ENCODE peak calls at places on chromosomes 6 and 20, in six cellular contexts. F is MM.1S, J is thyroid gland, I is endothelial cell, S is nephron progenitor cell, C is tibial nerve. K is an unnamed sample.

GRCh38 chr6:24257282-24257681 is 100.6 kb downstream of the DCDC2 start:
- DNase-seq in F (peak), J (peak), I (no peak), S (no peak), C (no peak), K (no peak)

GRCh38 chr6:75481394-75481793 is 12.2 kb downstream of the FILIP1 start:
- DNase-seq in F (no peak), J (no peak), I (no peak), S (no peak), C (no peak), K (no peak)

GRCh38 chr6:30150671-30151395 is 10.2 kb downstream of the TRIM10 start:
- DNase-seq in F (no peak), J (no peak), I (no peak), S (no peak), C (no peak), K (no peak)

GRCh38 chr20:23358923-23359572 is 2.9 kb upstream of the GZF1 start:
- DNase-seq in F (no peak), J (no peak), I (no peak), S (no peak), C (no peak), K (no peak)

GRCh38 chr20:62141397-62142251 is 1.6 kb downstream of the PSMA7 start:
- DNase-seq in F (peak), J (no peak), I (no peak), S (no peak), C (no peak), K (no peak)

GRCh38 chr6:30964075-30964474 is 19.4 kb upstream of the MUC21 start:
- DNase-seq in F (no peak), J (no peak), I (no peak), S (no peak), C (no peak), K (no peak)

GRCh38 chr6:41453232-41453631 is 92.9 kb upstream of the FOXP4 start:
- DNase-seq in F (no peak), J (no peak), I (no peak), S (no peak), C (no peak), K (no peak)

GRCh38 chr6:31345026-31345730 is 11.8 kb downstream of the HLA-B start:
- DNase-seq in F (no peak), J (no peak), I (no peak), S (no peak), C (no peak), K (no peak)

GRCh38 chr6:129733290-129733689 is 23.3 kb upstream of the ARHGAP18 start:
- DNase-seq in F (peak), J (no peak), I (no peak), S (no peak), C (no peak), K (no peak)

GRCh38 chr6:127690092-127690491 is 113.1 kb downstream of the C6orf58 start:
- DNase-seq in F (no peak), J (no peak), I (no peak), S (no peak), C (no peak), K (no peak)

GRCh38 chr20:38229376-38230252 is 30.9 kb downstream of the KIAA1755 start:
- DNase-seq in F (no peak), J (no peak), I (peak), S (peak), C (no peak), K (peak)

GRCh38 chr6:170053966-170054661 is 236.8 kb downstream of the DLL1 start:
- DNase-seq in F (no peak), J (no peak), I (no peak), S (no peak), C (no peak), K (no peak)

GRCh38 chr6:30006170-30007131 is 54.6 kb upstream of the POLR1H start:
- DNase-seq in F (no peak), J (peak), I (peak), S (peak), C (peak), K (peak)

GRCh38 chr20:10352934-10353866 is 80.8 kb downstream of the MKKS start:
- DNase-seq in F (no peak), J (no peak), I (no peak), S (no peak), C (no peak), K (no peak)

GRCh38 chr6:14540859-14541540 is 423.4 kb downstream of the CD83 start:
- DNase-seq in F (no peak), J (no peak), I (no peak), S (no peak), C (no peak), K (no peak)

GRCh38 chr20:39775110-39775509 is 813.0 kb downstream of the DHX35 start:
- DNase-seq in F (no peak), J (peak), I (no peak), S (no peak), C (peak), K (no peak)

GRCh38 chr6:165184192-165184979 is 125.0 kb downstream of the C6orf118 start:
- DNase-seq in F (no peak), J (no peak), I (no peak), S (no peak), C (peak), K (no peak)

GRCh38 chr20:51345601-51346101 is 196.9 kb downstream of the NFATC2 start:
- DNase-seq in F (no peak), J (no peak), I (no peak), S (no peak), C (peak), K (no peak)

GRCh38 chr6:71967436-71967835 is 81.1 kb downstream of the RIMS1 start:
- DNase-seq in F (no peak), J (no peak), I (no peak), S (no peak), C (no peak), K (no peak)

GRCh38 chr6:25147191-25147590 is 132.0 kb upstream of the CARMIL1 start:
- DNase-seq in F (peak), J (no peak), I (no peak), S (no peak), C (no peak), K (peak)

GRCh38 chr20:3092611-3093379 is 8.3 kb upstream of the AVP start:
- DNase-seq in F (no peak), J (no peak), I (no peak), S (peak), C (no peak), K (peak)

GRCh38 chr20:47400685-47401084 is 44.2 kb upstream of the ZMYND8 start:
- DNase-seq in F (no peak), J (no peak), I (no peak), S (no peak), C (no peak), K (no peak)

GRCh38 chr6:89281779-89282246 is 33.3 kb downstream of the GABRR2 start:
- DNase-seq in F (no peak), J (peak), I (peak), S (peak), C (no peak), K (peak)

GRCh38 chr6:162306616-162307015 is 420.9 kb downstream of the PRKN start:
- DNase-seq in F (no peak), J (peak), I (no peak), S (no peak), C (no peak), K (no peak)

GRCh38 chr20:25040438-25040831 is 17.5 kb downstream of the ACSS1 start:
- DNase-seq in F (no peak), J (peak), I (no peak), S (no peak), C (peak), K (no peak)

GRCh38 chr6:133817460-133818047 is 71.4 kb upstream of the TCF21 start:
- DNase-seq in F (peak), J (no peak), I (peak), S (peak), C (no peak), K (peak)

GRCh38 chr6:52937908-52938307 is 28.4 kb upstream of the GSTA3 start:
- DNase-seq in F (no peak), J (peak), I (no peak), S (no peak), C (no peak), K (no peak)

GRCh38 chr20:38199506-38200390 is 34.7 kb upstream of the TGM2 start:
- DNase-seq in F (no peak), J (no peak), I (no peak), S (no peak), C (no peak), K (no peak)

GRCh38 chr6:15429146-15430110 is 183.6 kb downstream of the JARID2 start:
- DNase-seq in F (no peak), J (no peak), I (no peak), S (no peak), C (no peak), K (no peak)

GRCh38 chr6:43770417-43771209 is 602 bp downstream of the VEGFA start:
- DNase-seq in F (peak), J (peak), I (peak), S (peak), C (peak), K (peak)

GRCh38 chr20:5595744-5596143 is 154.5 kb upstream of the SHLD1 start:
- DNase-seq in F (no peak), J (no peak), I (no peak), S (no peak), C (no peak), K (no peak)

GRCh38 chr6:6317825-6318733 is 2.4 kb downstream of the F13A1 start:
- DNase-seq in F (no peak), J (no peak), I (no peak), S (no peak), C (no peak), K (no peak)

GRCh38 chr6:149140910-149141290 is 176.6 kb upstream of the TAB2 start:
- DNase-seq in F (no peak), J (no peak), I (no peak), S (no peak), C (no peak), K (peak)

GRCh38 chr20:23023621-23024187 is 11.4 kb upstream of the SSTR4 start:
- DNase-seq in F (no peak), J (no peak), I (no peak), S (no peak), C (no peak), K (no peak)

GRCh38 chr6:120056085-120056484 is 706.5 kb upstream of the MAN1A1 start:
- DNase-seq in F (no peak), J (no peak), I (no peak), S (no peak), C (no peak), K (peak)
- TF ChIP-seq CTCF in F (peak), J (no peak), I (peak), S (peak), C (no peak), K (peak)

DNA sequence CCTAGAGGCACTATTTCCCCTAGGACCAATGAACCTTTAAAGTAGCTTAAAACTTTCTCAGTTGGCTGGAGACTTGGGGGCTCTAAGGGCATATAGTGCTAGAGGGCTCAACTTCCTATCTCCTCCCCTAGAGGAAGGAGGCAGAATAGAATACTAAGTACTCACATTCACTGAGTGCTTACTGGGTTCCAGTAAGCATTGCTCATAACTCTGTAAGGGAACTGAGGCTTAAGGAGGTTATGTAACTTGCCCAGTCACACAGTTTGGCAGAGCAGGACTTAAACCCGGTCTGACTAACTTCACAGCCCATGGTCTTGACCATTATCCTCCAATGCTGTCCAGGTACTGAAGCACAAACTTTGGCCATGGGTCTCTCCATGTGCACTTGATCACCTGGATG is 12.5 kb downstream of the SESN1 start:
- DNase-seq in F (no peak), J (no peak), I (no peak), S (no peak), C (no peak), K (no peak)
- TF ChIP-seq CTCF in F (no peak), J (no peak), I (no peak), S (no peak), C (no peak), K (no peak)

GRCh38 chr6:113376847-113377165 is 480.3 kb upstream of the MARCKS start:
- DNase-seq in F (no peak), J (no peak), I (no peak), S (no peak), C (no peak), K (no peak)
- TF ChIP-seq CTCF in F (no peak), J (no peak), I (no peak), S (no peak), C (no peak), K (no peak)

DNA sequence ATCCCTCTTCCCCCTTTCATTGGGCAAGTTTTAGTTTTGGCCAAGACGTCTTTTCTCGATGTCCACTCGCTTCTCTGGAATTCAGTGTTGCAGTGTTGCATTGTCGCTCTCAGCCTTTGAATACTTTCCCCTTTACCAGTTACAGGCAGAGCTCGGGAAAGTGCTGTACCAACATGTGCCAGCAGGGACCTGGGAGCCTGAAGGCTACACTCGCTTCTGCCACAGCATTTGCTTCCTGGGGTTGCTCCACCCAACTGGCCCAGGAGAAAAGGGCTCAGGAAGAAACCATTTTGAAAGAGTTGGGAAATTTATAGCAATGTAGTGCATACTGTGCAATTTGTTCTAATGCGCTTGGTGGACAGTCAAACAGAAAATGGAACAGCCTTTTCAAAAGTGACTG is 78.6 kb downstream of the LINC00237 start:
- DNase-seq in F (no peak), J (no peak), I (peak), S (peak), C (no peak), K (no peak)
- TF ChIP-seq CTCF in F (no peak), J (no peak), I (peak), S (peak), C (no peak), K (no peak)

GRCh38 chr20:19588731-19589130 is 169.3 kb upstream of the RIN2 start:
- DNase-seq in F (peak), J (no peak), I (no peak), S (no peak), C (no peak), K (no peak)
- TF ChIP-seq CTCF in F (peak), J (no peak), I (no peak), S (no peak), C (no peak), K (no peak)

DNA sequence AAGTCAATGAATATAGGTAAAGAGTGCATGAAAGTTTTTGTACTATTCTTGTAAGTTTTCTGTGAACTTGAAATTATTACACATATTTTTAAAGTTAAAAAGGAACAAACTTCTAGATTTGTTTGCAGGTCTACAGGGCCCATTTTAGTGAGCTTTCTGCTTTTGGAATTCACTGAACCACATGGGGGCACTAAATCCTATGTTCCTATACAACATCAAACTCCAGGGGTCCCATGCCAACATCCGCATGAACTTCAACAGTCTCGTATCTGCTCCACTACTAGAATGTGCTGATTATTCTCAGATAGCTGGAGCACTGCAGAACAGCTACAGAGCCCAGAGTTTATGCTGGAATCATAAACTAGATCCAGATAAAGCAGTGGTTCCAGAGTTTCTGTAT is 347.9 kb upstream of the SPTLC3 start:
- DNase-seq in F (no peak), J (no peak), I (peak), S (peak), C (no peak), K (no peak)
- TF ChIP-seq CTCF in F (peak), J (no peak), I (peak), S (peak), C (no peak), K (no peak)

GRCh38 chr6:167825759-167826229 is 917 bp upstream of the AFDN start:
- DNase-seq in F (no peak), J (peak), I (peak), S (peak), C (no peak), K (peak)
- TF ChIP-seq CTCF in F (no peak), J (no peak), I (no peak), S (no peak), C (no peak), K (no peak)

DNA sequence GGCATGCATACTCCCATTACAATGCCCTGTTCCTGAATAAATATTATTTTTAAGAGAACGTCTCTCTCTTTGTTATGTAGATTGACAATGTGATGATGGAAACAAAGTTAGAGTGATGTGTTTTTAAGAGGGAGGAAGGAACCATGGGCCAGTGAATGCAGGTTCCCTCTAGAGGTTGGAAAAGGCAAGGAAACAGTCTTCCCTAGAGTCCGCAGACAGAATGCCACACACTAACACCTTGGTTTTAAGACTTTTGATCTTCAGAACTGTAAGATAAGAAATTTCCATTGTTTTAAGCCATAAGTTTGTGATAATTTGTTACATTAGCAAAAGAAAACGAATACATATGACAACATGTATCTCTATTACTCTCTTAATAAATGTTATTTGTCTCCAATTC is 4.7 kb upstream of the CENPW start:
- DNase-seq in F (no peak), J (no peak), I (no peak), S (no peak), C (no peak), K (no peak)
- TF ChIP-seq CTCF in F (no peak), J (no peak), I (no peak), S (no peak), C (no peak), K (no peak)

K was measured in GM20000.